ENCODE peak calls at places on chromosomes 5 and 9, in four cellular contexts. O is psoas muscle, Y is AG09309, J is fibroblast of mammary gland. S is an unnamed sample.

GRCh38 chr9:20620658-20621552 is 1.4 kb downstream of the MLLT3 start:
- DNase-seq in O (peak), Y (no peak), J (peak), S (peak)

GRCh38 chr9:97696025-97696822 is 916 bp downstream of the XPA start:
- DNase-seq in O (no peak), Y (no peak), J (peak), S (no peak)

GRCh38 chr5:6788956-6789649 is 75.9 kb downstream of the TENT4A start:
- DNase-seq in O (no peak), Y (no peak), J (no peak), S (no peak)

GRCh38 chr9:94086468-94086867 is 2.2 kb downstream of the PTPDC1 start:
- DNase-seq in O (no peak), Y (no peak), J (peak), S (no peak)

GRCh38 chr5:149030392-149030791 is 32.5 kb downstream of the SH3TC2 start:
- DNase-seq in O (no peak), Y (peak), J (no peak), S (no peak)

GRCh38 chr5:122195784-122196394 is 66.5 kb downstream of the ZNF474 start:
- DNase-seq in O (no peak), Y (peak), J (peak), S (no peak)

GRCh38 chr5:145619806-145620205 is 215.3 kb downstream of the PRELID2 start:
- DNase-seq in O (no peak), Y (no peak), J (peak), S (no peak)

GRCh38 chr5:148011407-148012124 is 52.2 kb upstream of the SPINK5 start:
- DNase-seq in O (no peak), Y (peak), J (peak), S (no peak)

GRCh38 chr9:96874947-96875459 is 20.7 kb upstream of the ZNF782 start:
- DNase-seq in O (no peak), Y (no peak), J (peak), S (no peak)

GRCh38 chr9:91060520-91061343 is 259.1 kb downstream of the SYK start:
- DNase-seq in O (peak), Y (peak), J (peak), S (no peak)

GRCh38 chr5:30764704-30765103 is 428.8 kb upstream of the CDH6 start:
- DNase-seq in O (no peak), Y (no peak), J (no peak), S (no peak)

GRCh38 chr9:93107151-93107824 is 11.3 kb downstream of the CARD19 start:
- DNase-seq in O (no peak), Y (no peak), J (no peak), S (no peak)

GRCh38 chr9:90053027-90053426 is 448.2 kb downstream of the GADD45G start:
- DNase-seq in O (no peak), Y (no peak), J (no peak), S (no peak)

GRCh38 chr5:108747111-108748009 is at the start of gene FER:
- DNase-seq in O (no peak), Y (no peak), J (peak), S (no peak)

GRCh38 chr5:37830348-37830747 is 9.5 kb downstream of the GDNF start:
- DNase-seq in O (no peak), Y (no peak), J (no peak), S (no peak)

GRCh38 chr9:128494108-128494742 is 10.3 kb upstream of the GLE1 start:
- DNase-seq in O (peak), Y (no peak), J (peak), S (no peak)

GRCh38 chr5:33231214-33231710 is 209.5 kb upstream of the TARS1 start:
- DNase-seq in O (no peak), Y (no peak), J (peak), S (no peak)

GRCh38 chr5:150246835-150247234 is 42.7 kb downstream of the CAMK2A start:
- DNase-seq in O (peak), Y (no peak), J (no peak), S (no peak)

GRCh38 chr9:89171693-89172092 is 6.9 kb downstream of the SHC3 start:
- DNase-seq in O (no peak), Y (no peak), J (no peak), S (no peak)

GRCh38 chr9:107932036-107932435 is 442.5 kb upstream of the KLF4 start:
- DNase-seq in O (no peak), Y (peak), J (peak), S (no peak)

GRCh38 chr9:3323714-3324113 is 202.1 kb downstream of the RFX3 start:
- DNase-seq in O (no peak), Y (no peak), J (no peak), S (no peak)

GRCh38 chr9:97632992-97633858 is at the start of the genes NCBP1 and TSTD2:
- DNase-seq in O (peak), Y (peak), J (peak), S (peak)

GRCh38 chr5:59773286-59773685 is 120.2 kb downstream of the PDE4D start:
- DNase-seq in O (no peak), Y (no peak), J (no peak), S (no peak)

GRCh38 chr5:68279960-68280359 is 64.4 kb downstream of the PIK3R1 start:
- DNase-seq in O (no peak), Y (no peak), J (no peak), S (no peak)

GRCh38 chr9:131982683-131983239 is 96.9 kb downstream of the MED27 start:
- DNase-seq in O (no peak), Y (no peak), J (peak), S (no peak)

GRCh38 chr5:32845171-32845570 is 134.1 kb downstream of the NPR3 start:
- DNase-seq in O (no peak), Y (no peak), J (no peak), S (no peak)

GRCh38 chr5:16914584-16914983 is 21.5 kb downstream of the MYO10 start:
- DNase-seq in O (no peak), Y (no peak), J (no peak), S (no peak)

GRCh38 chr9:126860757-126861466 is 473 bp downstream of the ZBTB34 start:
- DNase-seq in O (peak), Y (no peak), J (no peak), S (peak)

GRCh38 chr9:3401556-3401955 is 124.2 kb downstream of the RFX3 start:
- DNase-seq in O (no peak), Y (no peak), J (no peak), S (no peak)

GRCh38 chr5:16663848-16664247 is 47.1 kb upstream of the RETREG1 start:
- DNase-seq in O (no peak), Y (no peak), J (no peak), S (no peak)

GRCh38 chr5:173496883-173497255 is 119.6 kb downstream of the BOD1 start:
- DNase-seq in O (no peak), Y (no peak), J (no peak), S (no peak)

GRCh38 chr5:126624534-126624933 is 23.8 kb downstream of the PHAX start:
- DNase-seq in O (no peak), Y (peak), J (peak), S (no peak)

GRCh38 chr9:81193362-81194339 is 495.7 kb downstream of the TLE1 start:
- DNase-seq in O (no peak), Y (no peak), J (no peak), S (no peak)

GRCh38 chr9:111896942-111897830 is 572 bp downstream of the UGCG start:
- DNase-seq in O (peak), Y (no peak), J (peak), S (peak)
- TF ChIP-seq CTCF in O (peak), Y (peak), J (no peak), S (no peak)

GRCh38 chr5:132814441-132815294 is 1.6 kb downstream of the SOWAHA start:
- DNase-seq in O (no peak), Y (no peak), J (no peak), S (no peak)

GRCh38 chr5:132813599-132814440 is 718 bp downstream of the SOWAHA start:
- DNase-seq in O (no peak), Y (no peak), J (no peak), S (peak)

GRCh38 chr5:132815454-132815853 is 2.4 kb downstream of the SOWAHA start:
- DNase-seq in O (no peak), Y (no peak), J (peak), S (no peak)

GRCh38 chr5:132816083-132816482 is 3.0 kb downstream of the SOWAHA start:
- DNase-seq in O (no peak), Y (no peak), J (no peak), S (no peak)

DNA sequence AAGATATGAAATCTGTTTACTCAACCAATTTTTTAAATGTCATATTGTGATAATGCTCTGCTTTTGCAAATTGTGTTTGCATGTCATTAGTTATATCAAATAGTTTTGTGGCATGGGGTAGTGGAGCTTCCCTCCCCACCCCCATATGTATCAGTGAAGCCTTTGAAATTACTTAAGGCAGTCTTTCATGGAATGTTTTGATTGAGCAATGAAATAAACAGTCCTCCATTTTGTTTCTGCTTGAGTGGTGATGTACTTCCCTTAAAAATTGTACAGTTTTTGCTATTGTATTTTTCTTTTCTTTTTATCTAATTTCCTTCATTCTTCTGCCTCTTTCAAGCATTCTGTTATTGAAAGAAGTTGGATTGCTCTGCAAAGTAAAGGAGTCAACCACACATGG is 3.5 kb downstream of the SOWAHA start:
- DNase-seq in O (no peak), Y (no peak), J (no peak), S (no peak)
- TF ChIP-seq CTCF in O (no peak), Y (no peak), J (no peak), S (no peak)

GRCh38 chr5:132456553-132457361 is 33.8 kb downstream of the IRF1 start:
- DNase-seq in O (peak), Y (no peak), J (peak), S (no peak)
- TF ChIP-seq CTCF in O (no peak), Y (no peak), J (no peak), S (no peak)

GRCh38 chr9:13351768-13352386 is 72.4 kb upstream of the MPDZ start:
- DNase-seq in O (no peak), Y (peak), J (peak), S (no peak)
- TF ChIP-seq CTCF in O (peak), Y (peak), J (peak), S (peak)

DNA sequence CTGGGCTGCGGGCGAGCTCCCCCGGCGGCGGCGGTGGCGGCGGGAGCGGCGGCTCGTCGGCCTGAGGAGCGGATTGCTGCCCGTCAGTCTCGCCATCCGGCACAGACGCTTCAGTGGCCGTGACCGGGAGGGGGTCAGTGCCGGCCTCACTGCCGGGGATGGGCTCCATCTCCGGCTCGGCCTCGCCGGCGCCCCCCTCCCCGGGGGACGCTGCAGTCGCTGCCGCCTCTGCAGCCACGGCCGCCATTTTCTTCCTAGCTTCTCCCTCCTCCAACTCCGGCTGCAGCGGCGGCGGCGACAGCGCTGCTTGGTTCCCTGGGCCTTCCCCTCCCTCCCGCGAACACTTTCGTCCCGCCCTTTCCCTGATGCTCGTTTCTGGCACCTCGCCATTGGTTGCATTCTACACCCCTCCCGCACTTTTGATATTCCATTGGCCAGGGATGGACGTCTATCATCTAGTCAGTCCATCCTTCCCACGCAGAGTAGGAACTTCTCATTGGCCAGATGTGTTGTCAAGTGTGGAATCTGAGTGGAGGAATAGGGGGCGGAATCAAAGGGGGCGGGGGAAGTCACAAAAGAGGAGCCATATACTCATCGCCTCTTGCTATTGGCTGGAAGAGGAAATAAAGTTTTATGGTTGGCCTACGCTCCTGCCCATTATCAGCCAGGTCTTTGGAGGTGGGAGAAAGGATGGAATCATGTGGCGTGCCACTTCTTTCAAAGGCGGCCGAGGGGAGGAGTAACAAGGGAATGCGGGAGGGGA is at the start of gene PWWP2A:
- DNase-seq in O (peak), Y (peak), J (peak), S (peak)
- TF ChIP-seq CTCF in O (peak), Y (no peak), J (no peak), S (peak)